ENCODE peak calls at places on chromosome 16, in four cellular contexts. Z is activated CD8-positive, alpha-beta memory T cell treated with anti-CD3 and anti-CD28 coated beads for 48 hours; D is stomach; A is SW 1271. G is an unnamed sample.

GRCh38 chr16:16083421-16084156 is 134.2 kb downstream of the ABCC1 start:
- DNase-seq in Z (peak; percentile 16), D (no peak), A (no peak), G (no peak)

GRCh38 chr16:77335652-77336234 is 99.1 kb downstream of the ADAMTS18 start:
- DNase-seq in Z (no peak), D (no peak), A (no peak), G (no peak)

GRCh38 chr16:87286839-87287626 is 30.2 kb downstream of the C16orf95 start:
- DNase-seq in Z (no peak), D (no peak), A (no peak), G (no peak)

GRCh38 chr16:1216296-1216619 is 8.8 kb downstream of the TPSG1 start:
- DNase-seq in Z (no peak), D (no peak), A (no peak), G (no peak)

GRCh38 chr16:187330-187729 is 7.1 kb downstream of the HBQ1 start:
- DNase-seq in Z (no peak), D (no peak), A (no peak), G (no peak)

GRCh38 chr16:86532526-86532815 is 22.1 kb downstream of the FOXF1 start:
- DNase-seq in Z (no peak), D (no peak), A (no peak), G (no peak)

GRCh38 chr16:31868164-31868563 is 5.4 kb upstream of the ZNF267 start:
- DNase-seq in Z (no peak), D (no peak), A (no peak), G (no peak)

GRCh38 chr16:86388976-86389375 is 121.4 kb upstream of the FOXF1 start:
- DNase-seq in Z (no peak), D (no peak), A (no peak), G (no peak)

GRCh38 chr16:67336646-67337045 is 10.0 kb downstream of the LRRC36 start:
- DNase-seq in Z (no peak), D (no peak), A (no peak), G (no peak)

GRCh38 chr16:87361916-87362619 is 21.5 kb downstream of the FBXO31 start:
- DNase-seq in Z (no peak), D (no peak), A (no peak), G (no peak)

GRCh38 chr16:168424-168823 is 2.6 kb downstream of the HBM start:
- DNase-seq in Z (no peak), D (no peak), A (no peak), G (no peak)

GRCh38 chr16:23889189-23889588 is 53.4 kb downstream of the PRKCB start:
- DNase-seq in Z (no peak), D (no peak), A (no peak), G (no peak)

GRCh38 chr16:65069090-65069489 is 52.8 kb downstream of the CDH11 start:
- DNase-seq in Z (no peak), D (no peak), A (no peak), G (no peak)